ENCODE peak calls at places on chromosomes 12 and 14, in four cellular contexts. X, C, J and H are unnamed samples.

GRCh38 chr14:68607081-68607851 is 185.6 kb downstream of the ZFP36L1 start:
- DNase-seq in X (peak; percentile 90), J (no peak), C (no peak), H (no peak)

GRCh38 chr12:120833849-120834248 is 70.3 kb downstream of the SPPL3 start:
- DNase-seq in J (no peak), X (peak; percentile 89), C (no peak), H (no peak)

GRCh38 chr12:10088955-10089354 is 9.8 kb downstream of the CLEC1A start:
- DNase-seq in J (no peak), X (no peak), C (no peak), H (no peak)

GRCh38 chr12:47813491-47814196 is 6.1 kb downstream of the HDAC7 start:
- DNase-seq in C (peak; percentile 32), J (no peak), X (peak; percentile 42), H (no peak)

GRCh38 chr14:101323111-101323510 is 238.2 kb upstream of the DIO3 start:
- DNase-seq in X (no peak), C (no peak), J (no peak), H (no peak)

GRCh38 chr14:26960049-26960688 is 362.3 kb upstream of the NOVA1 start:
- DNase-seq in J (peak; percentile 48), X (no peak), C (no peak), H (no peak)

GRCh38 chr14:77268989-77269595 is 1.9 kb downstream of the NGB start:
- DNase-seq in J (no peak), C (peak; percentile 23), X (no peak), H (peak; percentile 35)

GRCh38 chr12:5439333-5439732 is 7.4 kb downstream of the NTF3 start:
- DNase-seq in C (no peak), X (no peak), J (no peak), H (no peak)

GRCh38 chr14:92754956-92755355 is 6.5 kb upstream of the LGMN start:
- DNase-seq in X (no peak), C (peak; percentile 41), J (no peak), H (no peak)

GRCh38 chr14:92252291-92252690 is 70.7 kb upstream of the SLC24A4 start:
- DNase-seq in J (peak; percentile 39), C (no peak), X (no peak), H (no peak)